ENCODE peak calls at places on chromosomes 11 and 22, in four cellular contexts. K is PC-3, U is HCT116, E is GM23338. D is an unnamed sample. For H3K27me3, the result is how much of the 10 kb centered on the place peaks cover.

GRCh38 chr22:50114221-50114981 is 24.6 kb downstream of the MOV10L1 start:
- DNase-seq in K (peak), E (no peak), U (no peak), D (peak)

GRCh38 chr11:88169481-88169880 is 5.8 kb downstream of the RAB38 start:
- DNase-seq in U (no peak), K (no peak), E (no peak), D (peak)

GRCh38 chr11:117456027-117456720 is 128.5 kb downstream of the CEP164 start:
- DNase-seq in E (no peak), K (no peak), U (no peak), D (no peak)

GRCh38 chr11:69218946-69219720 is 63.4 kb downstream of the SMIM38 start:
- DNase-seq in U (no peak), E (no peak), K (no peak), D (no peak)

GRCh38 chr11:69931060-69931910 is 112.1 kb upstream of the FGF3 start:
- DNase-seq in E (no peak), K (no peak), U (no peak), D (no peak)

GRCh38 chr11:71458146-71459070 is 5.4 kb downstream of the NADSYN1 start:
- DNase-seq in E (no peak), K (peak), U (no peak), D (no peak)

GRCh38 chr11:123062892-123063395 is 1.0 kb upstream of the HSPA8 start:
- DNase-seq in K (peak), E (peak), U (no peak), D (peak)

GRCh38 chr22:19984201-19984753 is 32.3 kb downstream of the ARVCF start:
- DNase-seq in K (peak), U (peak), E (no peak), D (peak)

GRCh38 chr11:62494246-62494645 is 52.4 kb downstream of the AHNAK start:
- DNase-seq in K (no peak), U (no peak), E (no peak), D (no peak)

GRCh38 chr22:41361716-41362310 is 19.9 kb upstream of the TEF start:
- DNase-seq in U (no peak), K (no peak), E (no peak), D (peak)

GRCh38 chr11:57294225-57295131 is 30.3 kb downstream of the TNKS1BP1 start:
- DNase-seq in E (no peak), K (peak), U (no peak), D (peak)

GRCh38 chr11:122440783-122441701 is 214.5 kb upstream of the UBASH3B start:
- DNase-seq in U (no peak), E (peak), K (no peak), D (peak)

DNA sequence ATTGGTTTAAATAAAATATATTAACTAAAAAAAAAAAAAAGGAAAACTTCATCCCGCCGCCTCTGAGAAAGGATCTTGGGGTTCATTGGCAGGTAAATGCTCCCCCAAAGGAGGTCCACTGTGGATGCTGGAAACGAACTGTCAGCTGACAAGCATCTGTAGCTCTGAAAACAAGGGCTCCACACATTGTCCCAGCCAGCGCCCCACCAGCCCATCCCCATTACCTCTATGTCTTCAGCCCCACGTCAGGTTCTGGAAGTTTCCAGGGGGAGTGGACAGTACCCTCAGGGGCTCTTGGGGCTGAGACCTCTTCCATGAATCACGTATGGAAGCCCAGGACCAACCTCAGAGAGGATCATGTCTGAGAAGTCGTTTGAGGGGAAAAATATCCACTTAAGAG is 66.4 kb upstream of the WNT7B start:
- DNase-seq in K (no peak), U (no peak), E (no peak), D (no peak)
- H2AFZ ChIP-seq in K (peak), U (no peak), E (peak), D (peak)

GRCh38 chr11:124841186-124841585 is 24.0 kb upstream of the ROBO3 start:
- DNase-seq in U (no peak), E (no peak), K (peak), D (peak)

GRCh38 chr11:124844664-124845079 is 20.6 kb upstream of the ROBO3 start:
- DNase-seq in U (no peak), E (peak), K (no peak), D (no peak)

GRCh38 chr11:124843616-124843910 is 21.7 kb upstream of the ROBO3 start:
- DNase-seq in E (no peak), K (no peak), U (no peak), D (no peak)

GRCh38 chr11:124841765-124842700 is 23.2 kb upstream of the ROBO3 start:
- DNase-seq in U (no peak), K (no peak), E (no peak), D (no peak)

DNA sequence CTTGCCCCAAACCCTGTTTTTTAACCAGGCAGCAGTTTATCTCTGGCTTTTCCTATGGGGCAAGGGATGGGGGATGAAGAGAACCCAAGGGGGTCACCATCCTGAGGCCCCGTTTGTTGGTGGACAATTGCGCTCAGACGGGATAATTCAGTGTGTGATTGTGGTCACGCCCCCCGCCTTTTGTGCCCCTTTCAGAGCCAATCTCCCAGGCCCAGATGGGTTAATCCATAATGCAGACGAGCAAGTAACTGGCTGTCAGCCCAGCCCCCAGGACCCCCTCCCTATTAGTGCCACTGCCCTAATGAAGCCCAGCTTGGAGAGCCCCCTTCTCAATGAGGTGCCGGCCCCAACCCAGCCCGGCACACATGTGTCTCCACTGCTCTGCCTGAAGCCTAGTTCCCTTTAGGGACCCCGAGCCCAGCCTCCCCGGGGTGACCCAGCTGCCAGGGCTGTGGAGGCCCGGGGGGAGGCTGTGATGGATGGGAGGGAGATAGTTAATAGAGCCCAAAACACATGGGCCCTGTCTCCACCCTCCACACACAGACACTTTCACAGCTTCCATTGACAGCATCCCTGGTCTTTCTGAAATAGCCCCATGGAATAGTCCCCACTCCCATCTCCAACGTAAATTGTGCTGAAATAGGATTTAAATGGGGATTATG is 19.0 kb upstream of the ROBO3 start:
- DNase-seq in K (no peak), E (no peak), U (no peak), D (no peak)
- H3K27me3 ChIP-seq in K (half or more), E (half or more), U (half or more), D (half or more)

DNA sequence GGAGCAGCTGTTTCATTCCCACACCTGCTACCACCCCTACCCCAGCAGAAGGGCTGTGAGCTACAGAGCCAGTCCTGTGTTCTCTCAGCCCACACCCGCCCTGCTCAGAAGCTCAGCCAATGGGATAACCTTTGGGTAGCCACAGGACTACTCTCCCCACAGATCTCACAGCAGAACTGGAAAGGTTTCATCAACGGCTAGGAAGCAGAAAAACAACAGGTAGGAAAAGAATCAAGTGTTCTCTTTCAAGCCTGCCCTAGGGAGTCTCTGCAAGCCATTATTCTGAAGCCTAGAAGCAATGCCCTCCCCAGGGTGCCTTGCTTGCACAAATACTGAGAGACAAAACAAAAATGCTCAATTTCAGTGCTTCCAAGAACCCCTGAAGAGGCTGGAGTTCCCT is 77.2 kb downstream of the TMPRSS5 start:
- DNase-seq in K (no peak), E (peak), U (no peak), D (no peak)
- H2AFZ ChIP-seq in K (no peak), E (no peak), U (no peak), D (no peak)

DNA sequence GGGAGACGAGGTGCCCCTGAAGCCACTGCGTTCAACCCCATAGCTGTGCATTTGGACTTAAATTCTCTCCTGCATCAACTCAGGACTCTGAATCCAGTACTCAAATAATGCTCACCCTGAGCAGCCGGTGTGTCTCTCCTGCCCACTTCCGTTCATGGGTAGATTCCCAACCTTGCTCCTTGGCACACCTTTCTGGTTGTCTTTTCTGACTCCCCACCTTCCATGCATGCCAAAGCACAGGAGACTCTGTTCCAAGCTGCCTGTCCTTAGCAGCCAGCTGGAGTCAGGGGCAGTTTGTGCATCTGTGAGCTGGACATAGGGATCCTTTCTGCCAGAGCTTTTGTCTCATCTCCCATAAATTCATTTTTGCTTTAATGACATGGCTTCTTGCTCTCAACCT is 1242.5 kb downstream of the TBC1D22A start:
- DNase-seq in U (no peak), K (no peak), E (no peak), D (no peak)
- H3K27me3 ChIP-seq in U (under half), K (under half), E (under half), D (under half)

DNA sequence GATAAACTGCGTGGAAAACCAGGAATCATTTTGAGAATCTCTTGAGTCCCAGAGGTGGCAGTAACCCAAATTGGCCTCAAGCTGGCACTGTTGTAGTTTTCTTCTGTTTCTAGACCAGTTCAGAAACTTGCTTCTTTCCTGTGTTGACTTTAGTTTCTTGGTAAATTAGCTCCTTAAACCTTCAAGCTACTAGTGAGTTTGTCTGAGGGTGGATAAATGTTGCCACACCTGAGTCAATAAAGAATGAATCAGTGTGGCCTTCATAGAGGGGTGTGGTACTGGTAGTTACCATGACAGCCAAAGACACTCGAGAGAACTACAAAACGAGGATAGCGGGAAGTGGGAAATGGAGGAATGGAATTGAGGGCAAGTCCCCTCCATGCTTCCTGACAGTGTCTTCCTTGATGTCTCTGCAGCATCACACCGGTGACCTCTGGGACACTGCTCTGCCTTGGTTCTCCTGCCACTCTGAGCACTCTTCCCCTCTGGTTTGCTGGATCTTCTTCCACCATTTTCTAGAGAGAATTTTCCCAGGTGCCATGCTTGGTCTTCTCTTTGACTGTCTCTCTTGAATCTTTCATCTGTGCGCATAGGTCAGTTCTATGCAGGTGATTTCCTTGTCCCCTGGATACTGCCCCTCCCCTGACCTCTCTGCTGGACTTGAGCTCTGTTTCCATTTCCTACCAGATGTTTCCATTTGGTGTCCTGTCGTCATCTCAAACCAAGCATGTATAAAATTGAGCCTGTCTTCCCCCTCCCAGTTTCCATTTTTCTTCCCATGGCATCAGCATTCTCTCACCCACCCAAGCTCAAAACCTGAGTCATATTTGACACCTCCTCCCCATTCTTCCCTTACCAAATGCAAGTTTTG is 7.2 kb downstream of the POLD4 start:
- DNase-seq in E (peak), U (peak), K (peak), D (peak)
- H2AFZ ChIP-seq in E (no peak), U (no peak), K (peak), D (no peak)

D was measured in GM23248.